ENCODE peak calls at places on chromosomes 4 and X, in six cellular contexts. F, I, T, V, Z and J are unnamed samples.

GRCh38 chr4:159979953-159980352 is 877.1 kb downstream of the RAPGEF2 start:
- DNase-seq in V (no peak), I (no peak), T (no peak), Z (no peak), F (no peak), J (no peak)

GRCh38 chr4:8274066-8274652 is 4.6 kb downstream of the HTRA3 start:
- DNase-seq in V (no peak), Z (no peak), I (no peak), T (no peak), F (no peak), J (no peak)

GRCh38 chr4:42655248-42655647 is 1.7 kb downstream of the ATP8A1 start:
- DNase-seq in Z (no peak), T (no peak), I (no peak), V (peak; percentile 14), F (peak; percentile 1), J (no peak)

GRCh38 chrX:12411831-12412230 is 273.6 kb downstream of the FRMPD4 start:
- DNase-seq in Z (no peak), T (no peak), F (no peak), V (no peak), I (no peak), J (no peak)

GRCh38 chr4:132114885-132115284 is 1034.2 kb upstream of the PCDH10 start:
- DNase-seq in T (no peak), V (no peak), I (no peak), F (peak; percentile 6), Z (no peak), J (no peak)

GRCh38 chr4:39103291-39103690 is 41.3 kb downstream of the KLHL5 start:
- DNase-seq in I (no peak), Z (no peak), F (peak; percentile 22), T (no peak), V (no peak), J (no peak)

GRCh38 chr4:10619220-10619619 is 65.3 kb downstream of the CLNK start:
- DNase-seq in Z (no peak), I (no peak), T (no peak), F (peak; percentile 71), V (peak; percentile 22), J (no peak)

GRCh38 chrX:94831364-94831763 is 1157.4 kb downstream of the FAM133A start:
- DNase-seq in T (no peak), F (peak; percentile 11), Z (no peak), V (no peak), I (no peak), J (no peak)

GRCh38 chrX:17405225-17405969 is 30.4 kb downstream of the NHS start:
- DNase-seq in Z (no peak), F (no peak), T (peak; percentile 14), I (no peak), V (no peak), J (no peak)

GRCh38 chr4:24889991-24890390 is 22.9 kb downstream of the CCDC149 start:
- DNase-seq in Z (no peak), T (no peak), F (no peak), I (no peak), V (no peak), J (no peak)

GRCh38 chr4:152828122-152828521 is 48.4 kb downstream of the ARFIP1 start:
- DNase-seq in F (peak; percentile 6), T (no peak), I (no peak), Z (no peak), V (no peak), J (no peak)

GRCh38 chrX:13676885-13677284 is 12.0 kb upstream of the RAB9A start:
- DNase-seq in I (no peak), Z (no peak), F (no peak), T (no peak), V (no peak), J (no peak)

GRCh38 chrX:117538441-117539418 is 577.9 kb downstream of the KLHL13 start:
- DNase-seq in V (no peak), T (no peak), I (no peak), Z (no peak), F (no peak), J (no peak)

GRCh38 chr4:148173397-148174017 is 268.7 kb downstream of the NR3C2 start:
- DNase-seq in Z (no peak), F (peak; percentile 10), T (no peak), I (no peak), V (no peak), J (no peak)

GRCh38 chr4:13546855-13547562 is 2.7 kb upstream of the NKX3-2 start:
- DNase-seq in I (no peak), V (no peak), F (no peak), Z (no peak), T (no peak), J (no peak)

GRCh38 chr4:52868138-52868537 is 6.0 kb downstream of the RASL11B start:
- DNase-seq in V (peak; percentile 19), T (no peak), Z (peak; percentile 65), F (peak; percentile 22), I (peak; percentile 66), J (no peak)

GRCh38 chrX:3326721-3327120 is 19.7 kb downstream of the MXRA5 start:
- DNase-seq in Z (no peak), I (no peak), V (no peak), T (no peak), F (no peak), J (no peak)

GRCh38 chr4:78616046-78616498 is 64.5 kb downstream of the ANXA3 start:
- DNase-seq in T (no peak), V (no peak), Z (no peak), F (peak; percentile 57), I (no peak), J (no peak)

GRCh38 chrX:44241551-44241950 is 101.9 kb downstream of the EFHC2 start:
- DNase-seq in T (no peak), F (no peak), V (no peak), Z (no peak), I (no peak), J (no peak)

GRCh38 chr4:56979674-56980073 is 978 bp downstream of the POLR2B start:
- DNase-seq in F (peak; percentile 52), V (peak; percentile 44), I (no peak), T (no peak), Z (no peak), J (no peak)

GRCh38 chr4:111066887-111067286 is 444.0 kb upstream of the PITX2 start:
- DNase-seq in I (no peak), Z (no peak), V (no peak), F (peak; percentile 10), T (no peak), J (no peak)

GRCh38 chrX:68112321-68112720 is 321.0 kb downstream of the OPHN1 start:
- DNase-seq in Z (no peak), T (no peak), F (no peak), V (peak; percentile 20), I (no peak), J (no peak)

GRCh38 chr4:105509291-105509690 is 35.4 kb upstream of the PPA2 start:
- DNase-seq in Z (no peak), V (no peak), F (no peak), T (no peak), I (no peak), J (no peak)

GRCh38 chrX:45840411-45840950 is 639.8 kb upstream of the DIPK2B start:
- DNase-seq in Z (no peak), F (no peak), V (peak; percentile 0), I (no peak), T (no peak), J (no peak)

GRCh38 chr4:11801466-11802446 is 373.1 kb upstream of the HS3ST1 start:
- DNase-seq in T (no peak), F (no peak), I (no peak), Z (no peak), V (peak; percentile 98), J (no peak)

DNA sequence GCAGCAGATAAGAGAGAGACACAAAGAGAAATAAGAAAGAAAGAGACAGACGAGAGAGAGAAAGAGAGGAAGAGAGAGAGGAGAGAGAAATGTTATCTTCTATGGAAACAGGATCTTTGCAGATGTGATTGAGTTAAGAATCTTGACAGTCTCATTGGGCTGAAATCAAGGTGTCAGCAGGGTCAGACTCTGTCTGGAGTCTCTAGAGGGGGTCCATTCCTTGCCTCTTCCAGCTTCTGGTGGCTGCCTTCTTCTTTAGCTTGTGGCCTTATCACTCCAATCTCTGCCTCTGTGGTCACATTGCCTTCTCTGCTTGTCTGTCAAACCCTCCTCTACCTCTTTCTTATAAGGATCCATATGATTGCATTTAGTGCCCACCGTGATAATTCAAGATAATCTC is 21.8 kb upstream of the GRPR start:
- DNase-seq in F (no peak), I (no peak), T (no peak), V (no peak), Z (no peak), J (no peak)
- TF ChIP-seq CTCF in F (no peak), I (no peak), T (no peak), V (no peak), Z (no peak), J (no peak)

DNA sequence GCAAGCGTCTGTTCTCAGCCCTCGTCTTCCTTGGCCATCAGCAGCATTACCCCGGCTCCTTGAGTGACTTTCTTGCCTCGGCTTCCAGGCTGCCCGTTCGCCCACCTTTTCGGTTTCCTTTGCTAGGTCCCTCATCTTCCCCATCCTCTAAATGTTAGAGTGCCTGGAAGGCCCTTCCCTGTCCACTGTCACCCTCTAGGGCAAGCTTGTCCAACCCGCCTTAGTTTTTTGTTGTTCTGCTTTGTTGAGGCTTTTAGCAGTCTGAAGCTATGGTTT is 62.7 kb downstream of the TBC1D14 start:
- DNase-seq in T (no peak), V (no peak), I (no peak), F (no peak), Z (no peak), J (no peak)
- TF ChIP-seq CTCF in T (no peak), V (no peak), I (no peak), F (no peak), Z (no peak), J (no peak)

GRCh38 chr4:150001815-150002214 is 76.4 kb upstream of the DCLK2 start:
- DNase-seq in T (no peak), V (no peak), F (peak; percentile 48), Z (no peak), I (no peak), J (no peak)

GRCh38 chr4:150002561-150002960 is 75.7 kb upstream of the DCLK2 start:
- DNase-seq in V (peak; percentile 16), T (no peak), Z (no peak), I (no peak), F (no peak), J (no peak)

GRCh38 chr4:149995134-149995756 is 83.0 kb upstream of the DCLK2 start:
- DNase-seq in I (no peak), Z (no peak), F (no peak), V (no peak), T (no peak), J (no peak)

GRCh38 chr4:149997881-149998421 is 80.3 kb upstream of the DCLK2 start:
- DNase-seq in T (no peak), F (peak; percentile 37), V (peak; percentile 64), Z (no peak), I (no peak), J (no peak)

DNA sequence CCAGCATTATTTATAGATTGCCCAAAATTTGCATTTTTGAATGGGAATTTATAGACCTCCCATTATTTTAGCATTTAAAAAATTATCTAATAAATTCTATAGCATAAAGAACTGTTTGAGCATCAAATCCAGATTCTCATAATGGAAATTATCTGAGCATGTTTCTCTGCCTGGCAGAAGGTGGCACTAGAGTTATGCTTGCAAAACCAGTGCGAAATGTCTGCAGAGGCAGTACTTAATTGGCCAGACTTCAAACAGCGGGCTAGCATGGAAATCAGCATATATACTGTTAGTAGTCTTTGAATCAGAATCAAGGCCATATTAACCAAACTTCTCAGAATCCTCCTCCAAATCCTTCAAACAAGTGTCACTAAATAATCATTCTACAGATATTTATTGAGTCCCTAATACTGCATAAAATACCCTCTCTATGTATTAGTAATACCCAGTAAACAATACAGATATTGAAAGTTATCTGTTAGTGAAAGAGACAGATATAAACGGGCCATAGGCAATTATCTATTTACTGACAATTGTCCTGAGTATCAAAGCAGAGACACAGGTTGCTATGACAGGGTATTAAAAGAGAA is 78.7 kb upstream of the DCLK2 start:
- DNase-seq in V (peak; percentile 70), I (no peak), T (no peak), F (peak; percentile 91), Z (no peak), J (no peak)
- TF ChIP-seq CTCF in V (peak; percentile 59), I (peak; percentile 79), T (no peak), F (peak; percentile 89), Z (peak; percentile 70), J (peak; percentile 61)

GRCh38 chrX:48512371-48512935 is 3.7 kb downstream of the PORCN start:
- DNase-seq in F (no peak), I (no peak), V (no peak), T (no peak), Z (no peak), J (no peak)
- TF ChIP-seq CTCF in F (no peak), I (no peak), V (no peak), T (no peak), Z (no peak), J (no peak)